ENCODE peak calls at places on chromosomes 6 and 20, in seven cellular contexts. One of them, this sample, is unnamed.

GRCh38 chr6:129488313-129488712 is 221.7 kb downstream of the ARHGAP18 start:
- DNase-seq in GM06990: no peak
- DNase-seq in tibial nerve: no peak
- DNase-seq in astrocyte of the cerebellum: no peak
- DNase-seq in psoas muscle: no peak
- DNase-seq in transverse colon: no peak
- DNase-seq in GM23248: no peak
- DNase-seq in this sample: no peak

GRCh38 chr6:90140683-90141082 is 156.0 kb downstream of the BACH2 start:
- DNase-seq in GM23248: no peak
- DNase-seq in astrocyte of the cerebellum: no peak
- DNase-seq in tibial nerve: no peak
- DNase-seq in GM06990: no peak
- DNase-seq in transverse colon: no peak
- DNase-seq in psoas muscle: no peak
- DNase-seq in this sample: no peak

GRCh38 chr6:154156135-154156948 is 117.3 kb downstream of the OPRM1 start:
- DNase-seq in GM23248: peak; percentile 53
- DNase-seq in GM06990: peak; percentile 10
- DNase-seq in transverse colon: peak; percentile 47
- DNase-seq in astrocyte of the cerebellum: no peak
- DNase-seq in psoas muscle: no peak
- DNase-seq in tibial nerve: no peak
- DNase-seq in this sample: no peak

GRCh38 chr20:50034567-50035170 is 51.9 kb downstream of the SNAI1 start:
- DNase-seq in GM06990: no peak
- DNase-seq in transverse colon: no peak
- DNase-seq in tibial nerve: no peak
- DNase-seq in GM23248: peak; percentile 90
- DNase-seq in psoas muscle: no peak
- DNase-seq in astrocyte of the cerebellum: no peak
- DNase-seq in this sample: no peak

GRCh38 chr6:153059757-153060156 is 57.2 kb upstream of the MTRF1L start:
- DNase-seq in psoas muscle: no peak
- DNase-seq in GM23248: no peak
- DNase-seq in GM06990: no peak
- DNase-seq in astrocyte of the cerebellum: no peak
- DNase-seq in tibial nerve: no peak
- DNase-seq in transverse colon: no peak
- DNase-seq in this sample: no peak

GRCh38 chr6:168078943-168079405 is at the start of gene FRMD1:
- DNase-seq in astrocyte of the cerebellum: no peak
- DNase-seq in GM23248: no peak
- DNase-seq in transverse colon: peak; percentile 88
- DNase-seq in psoas muscle: no peak
- DNase-seq in GM06990: no peak
- DNase-seq in tibial nerve: no peak
- DNase-seq in this sample: no peak

GRCh38 chr6:51260003-51260402 is 441.3 kb downstream of the TFAP2B start:
- DNase-seq in astrocyte of the cerebellum: no peak
- DNase-seq in GM06990: no peak
- DNase-seq in GM23248: no peak
- DNase-seq in tibial nerve: no peak
- DNase-seq in transverse colon: no peak
- DNase-seq in psoas muscle: no peak
- DNase-seq in this sample: no peak

GRCh38 chr6:161079566-161080262 is 88.1 kb downstream of the MAP3K4 start:
- DNase-seq in transverse colon: no peak
- DNase-seq in astrocyte of the cerebellum: peak; percentile 42
- DNase-seq in tibial nerve: no peak
- DNase-seq in GM23248: peak; percentile 94
- DNase-seq in GM06990: no peak
- DNase-seq in psoas muscle: no peak
- DNase-seq in this sample: peak; percentile 77

GRCh38 chr6:151179321-151179720 is 60.4 kb upstream of the AKAP12 start:
- DNase-seq in transverse colon: no peak
- DNase-seq in GM23248: peak; percentile 89
- DNase-seq in astrocyte of the cerebellum: peak; percentile 90
- DNase-seq in tibial nerve: no peak
- DNase-seq in psoas muscle: no peak
- DNase-seq in GM06990: no peak
- DNase-seq in this sample: peak; percentile 65

GRCh38 chr20:61832181-61832580 is 233.5 kb downstream of the TAF4 start:
- DNase-seq in tibial nerve: no peak
- DNase-seq in psoas muscle: no peak
- DNase-seq in GM06990: no peak
- DNase-seq in transverse colon: no peak
- DNase-seq in GM23248: no peak
- DNase-seq in astrocyte of the cerebellum: no peak
- DNase-seq in this sample: no peak

GRCh38 chr6:81744136-81744535 is 8.3 kb downstream of the TENT5A start:
- DNase-seq in GM06990: no peak
- DNase-seq in transverse colon: no peak
- DNase-seq in astrocyte of the cerebellum: no peak
- DNase-seq in GM23248: no peak
- DNase-seq in tibial nerve: no peak
- DNase-seq in psoas muscle: no peak
- DNase-seq in this sample: no peak

GRCh38 chr6:81743649-81744048 is 8.8 kb downstream of the TENT5A start:
- DNase-seq in psoas muscle: no peak
- DNase-seq in tibial nerve: no peak
- DNase-seq in transverse colon: no peak
- DNase-seq in GM06990: no peak
- DNase-seq in astrocyte of the cerebellum: no peak
- DNase-seq in GM23248: peak; percentile 16
- DNase-seq in this sample: no peak

GRCh38 chr6:81739230-81740195 is 13.0 kb downstream of the TENT5A start:
- DNase-seq in tibial nerve: no peak
- DNase-seq in GM06990: no peak
- DNase-seq in astrocyte of the cerebellum: no peak
- DNase-seq in psoas muscle: no peak
- DNase-seq in GM23248: no peak
- DNase-seq in transverse colon: no peak
- DNase-seq in this sample: no peak

GRCh38 chr6:81736428-81736827 is 16.1 kb downstream of the TENT5A start:
- DNase-seq in psoas muscle: no peak
- DNase-seq in transverse colon: no peak
- DNase-seq in GM23248: no peak
- DNase-seq in tibial nerve: no peak
- DNase-seq in GM06990: no peak
- DNase-seq in astrocyte of the cerebellum: no peak
- DNase-seq in this sample: no peak

DNA sequence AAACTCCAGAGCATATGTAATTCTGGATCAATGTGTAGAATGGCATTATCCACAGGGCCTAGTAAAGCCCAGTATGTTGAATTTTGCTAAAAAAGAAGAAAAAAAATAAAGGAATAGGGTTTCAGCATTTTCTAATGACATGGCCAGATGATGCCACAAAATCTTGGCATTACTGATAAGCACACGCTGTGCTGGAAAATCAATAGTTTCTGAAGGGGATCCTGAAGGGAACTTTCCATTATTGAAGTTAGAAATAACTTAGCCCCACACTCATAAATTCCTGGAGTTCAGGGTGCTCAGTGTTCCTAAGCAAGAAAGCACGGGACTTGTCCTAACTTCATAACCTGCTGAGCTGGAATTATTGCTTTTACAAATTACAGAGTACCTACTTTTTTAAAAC is 10.8 kb downstream of the TENT5A start:
- DNase-seq in GM06990: no peak
- DNase-seq in GM23248: no peak
- DNase-seq in astrocyte of the cerebellum: no peak
- DNase-seq in tibial nerve: no peak
- DNase-seq in transverse colon: no peak
- DNase-seq in psoas muscle: no peak
- DNase-seq in this sample: no peak
- H3K4me3 ChIP-seq in GM06990: no peak overlapping the region
- H3K4me3 ChIP-seq in GM23248: no peak overlapping the region
- H3K4me3 ChIP-seq in astrocyte of the cerebellum: no peak overlapping the region
- H3K4me3 ChIP-seq in tibial nerve: no peak overlapping the region
- H3K4me3 ChIP-seq in transverse colon: no peak overlapping the region
- H3K4me3 ChIP-seq in psoas muscle: no peak overlapping the region
- H3K4me3 ChIP-seq in this sample: no peak overlapping the region

GRCh38 chr6:134247271-134247833 is 70.6 kb downstream of the SGK1 start:
- DNase-seq in GM06990: peak; percentile 79
- DNase-seq in astrocyte of the cerebellum: no peak
- DNase-seq in psoas muscle: no peak
- DNase-seq in transverse colon: peak; percentile 19
- DNase-seq in tibial nerve: no peak
- DNase-seq in GM23248: no peak
- DNase-seq in this sample: no peak
- H3K4me3 ChIP-seq in GM06990: no peak overlapping the region
- H3K4me3 ChIP-seq in astrocyte of the cerebellum: no peak overlapping the region
- H3K4me3 ChIP-seq in psoas muscle: no peak overlapping the region
- H3K4me3 ChIP-seq in transverse colon: no peak overlapping the region
- H3K4me3 ChIP-seq in tibial nerve: no peak overlapping the region
- H3K4me3 ChIP-seq in GM23248: no peak overlapping the region
- H3K4me3 ChIP-seq in this sample: no peak overlapping the region

DNA sequence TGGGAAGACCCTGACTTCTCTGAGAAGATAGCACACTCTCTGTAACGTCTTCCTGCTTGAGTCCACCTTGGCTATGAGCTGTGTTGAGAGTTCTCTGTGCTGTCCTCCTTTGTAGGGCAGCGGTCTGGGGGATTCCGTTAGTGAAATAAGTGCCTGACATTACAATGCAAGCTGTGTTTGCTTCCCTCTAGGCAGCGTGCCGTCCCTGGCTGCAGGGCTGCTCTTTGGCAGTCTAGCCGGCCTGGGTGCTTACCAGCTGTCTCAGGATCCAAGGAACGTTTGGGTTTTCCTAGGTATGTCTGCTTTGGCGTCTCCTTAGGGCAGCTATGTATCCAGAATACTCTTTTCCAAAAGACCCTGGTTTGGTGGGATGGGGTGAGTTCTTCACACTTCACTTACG is 2.8 kb downstream of the TMEM14C start:
- DNase-seq in astrocyte of the cerebellum: no peak
- DNase-seq in tibial nerve: no peak
- DNase-seq in psoas muscle: no peak
- DNase-seq in GM23248: no peak
- DNase-seq in GM06990: no peak
- DNase-seq in transverse colon: no peak
- DNase-seq in this sample: no peak
- H3K4me3 ChIP-seq in astrocyte of the cerebellum: no peak overlapping the region
- H3K4me3 ChIP-seq in tibial nerve: no peak overlapping the region
- H3K4me3 ChIP-seq in psoas muscle: no peak overlapping the region
- H3K4me3 ChIP-seq in GM23248: no peak overlapping the region
- H3K4me3 ChIP-seq in GM06990: no peak overlapping the region
- H3K4me3 ChIP-seq in transverse colon: no peak overlapping the region
- H3K4me3 ChIP-seq in this sample: no peak overlapping the region

GRCh38 chr6:18390476-18390875 is 3.3 kb downstream of the RNF144B start:
- DNase-seq in GM23248: no peak
- DNase-seq in transverse colon: no peak
- DNase-seq in astrocyte of the cerebellum: no peak
- DNase-seq in psoas muscle: no peak
- DNase-seq in GM06990: no peak
- DNase-seq in tibial nerve: no peak
- DNase-seq in this sample: no peak
- H3K4me3 ChIP-seq in GM23248: no peak overlapping the region
- H3K4me3 ChIP-seq in transverse colon: no peak overlapping the region
- H3K4me3 ChIP-seq in astrocyte of the cerebellum: no peak overlapping the region
- H3K4me3 ChIP-seq in psoas muscle: peak overlapping the region; percentile 72
- H3K4me3 ChIP-seq in GM06990: no peak overlapping the region
- H3K4me3 ChIP-seq in tibial nerve: peak overlapping the region; percentile 54
- H3K4me3 ChIP-seq in this sample: no peak overlapping the region

DNA sequence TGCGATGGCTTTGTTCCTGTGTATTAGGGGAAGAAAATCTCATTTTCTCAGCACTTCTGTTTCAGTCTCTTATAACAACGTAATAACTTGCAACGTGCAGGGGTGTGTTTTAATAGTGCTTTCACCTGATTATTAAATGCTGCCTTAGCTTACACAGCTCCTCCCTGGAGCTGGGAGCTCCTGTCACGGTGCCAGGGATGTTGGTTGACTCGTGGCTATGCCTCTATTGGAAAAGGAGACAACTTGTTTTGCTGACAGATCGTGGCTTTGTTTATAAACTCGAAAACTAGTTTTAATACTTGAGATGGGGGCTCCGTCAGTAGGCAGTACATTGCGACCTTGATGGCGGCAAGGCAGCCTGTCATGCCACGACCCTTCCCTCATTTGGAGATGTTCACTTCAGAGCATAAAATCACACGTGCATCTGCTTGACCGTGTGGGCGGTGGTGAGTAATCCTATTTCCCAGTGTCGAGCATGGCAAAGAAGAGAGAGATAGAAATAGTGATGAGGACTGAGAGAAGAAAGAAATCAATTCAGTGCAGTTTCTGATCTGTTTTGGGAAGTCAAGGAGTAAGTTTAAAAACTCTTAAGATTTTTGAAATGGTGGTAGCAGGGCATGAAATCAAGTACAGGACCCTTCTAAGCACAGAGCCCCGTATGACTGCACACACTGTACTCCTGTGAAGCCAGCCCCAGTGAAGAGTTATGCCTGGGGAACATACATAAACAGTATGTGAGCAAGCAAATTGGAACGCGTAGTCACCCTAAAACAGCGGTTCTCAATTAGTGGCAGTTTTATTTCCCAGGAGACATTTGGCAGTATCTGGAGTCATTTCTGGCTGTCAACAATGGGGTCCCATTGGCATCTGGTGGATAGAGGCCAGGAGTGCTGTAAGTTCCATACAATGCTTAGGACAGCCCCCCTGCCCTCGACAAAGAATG is 147.2 kb downstream of the DOK5 start:
- DNase-seq in transverse colon: no peak
- DNase-seq in GM06990: no peak
- DNase-seq in tibial nerve: no peak
- DNase-seq in astrocyte of the cerebellum: no peak
- DNase-seq in GM23248: peak; percentile 78
- DNase-seq in psoas muscle: no peak
- DNase-seq in this sample: no peak
- H3K4me3 ChIP-seq in transverse colon: no peak overlapping the region
- H3K4me3 ChIP-seq in GM06990: no peak overlapping the region
- H3K4me3 ChIP-seq in tibial nerve: peak overlapping the region; percentile 15
- H3K4me3 ChIP-seq in astrocyte of the cerebellum: no peak overlapping the region
- H3K4me3 ChIP-seq in GM23248: peak overlapping the region; percentile 46
- H3K4me3 ChIP-seq in psoas muscle: no peak overlapping the region
- H3K4me3 ChIP-seq in this sample: no peak overlapping the region

DNA sequence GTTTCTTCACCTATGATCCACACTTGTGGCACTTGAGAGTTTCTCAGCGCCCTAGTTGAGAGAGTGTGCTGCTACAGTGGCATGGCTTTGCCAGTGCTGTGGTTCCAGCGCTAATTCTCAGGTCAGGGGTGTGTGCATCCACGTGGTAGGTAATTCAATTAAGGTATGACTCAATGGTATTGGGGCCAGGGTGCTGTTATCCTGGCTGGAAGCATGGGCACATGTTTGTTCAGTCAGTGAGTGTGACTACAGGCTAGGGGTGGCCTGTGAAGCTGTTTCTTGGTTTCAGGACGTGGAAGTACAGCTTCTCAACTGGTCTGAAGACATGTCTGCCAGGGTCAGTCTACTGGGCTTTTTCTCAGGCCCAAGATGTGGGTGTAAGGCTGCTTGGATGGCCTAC is 3.0 kb upstream of the SEMG2 start:
- DNase-seq in GM06990: no peak
- DNase-seq in astrocyte of the cerebellum: no peak
- DNase-seq in psoas muscle: no peak
- DNase-seq in transverse colon: no peak
- DNase-seq in GM23248: no peak
- DNase-seq in tibial nerve: no peak
- DNase-seq in this sample: no peak
- H3K4me3 ChIP-seq in GM06990: no peak overlapping the region
- H3K4me3 ChIP-seq in astrocyte of the cerebellum: no peak overlapping the region
- H3K4me3 ChIP-seq in psoas muscle: no peak overlapping the region
- H3K4me3 ChIP-seq in transverse colon: no peak overlapping the region
- H3K4me3 ChIP-seq in GM23248: no peak overlapping the region
- H3K4me3 ChIP-seq in tibial nerve: no peak overlapping the region
- H3K4me3 ChIP-seq in this sample: no peak overlapping the region

GRCh38 chr6:145816392-145816791 is 1.8 kb upstream of the FBXO30 start:
- DNase-seq in transverse colon: no peak
- DNase-seq in GM23248: no peak
- DNase-seq in astrocyte of the cerebellum: no peak
- DNase-seq in tibial nerve: no peak
- DNase-seq in GM06990: no peak
- DNase-seq in psoas muscle: no peak
- DNase-seq in this sample: no peak
- H3K4me3 ChIP-seq in transverse colon: no peak overlapping the region
- H3K4me3 ChIP-seq in GM23248: no peak overlapping the region
- H3K4me3 ChIP-seq in astrocyte of the cerebellum: no peak overlapping the region
- H3K4me3 ChIP-seq in tibial nerve: no peak overlapping the region
- H3K4me3 ChIP-seq in GM06990: no peak overlapping the region
- H3K4me3 ChIP-seq in psoas muscle: peak overlapping the region; percentile 84
- H3K4me3 ChIP-seq in this sample: no peak overlapping the region

This sample was measured in skeletal muscle cell.